ENCODE peak calls at places on chromosomes 5 and 9, in four cellular contexts. One of them, this sample, is unnamed.

GRCh38 chr5:56257010-56257409 is 23.9 kb upstream of the ANKRD55 start:
- DNase-seq in naive thymus-derived CD4-positive, alpha-beta T cell: no peak
- DNase-seq in ovary: no peak
- DNase-seq in SK-N-SH: no peak
- DNase-seq in this sample: no peak

GRCh38 chr5:159100928-159101646 is 1.4 kb upstream of the EBF1 start:
- DNase-seq in ovary: no peak
- DNase-seq in SK-N-SH: no peak
- DNase-seq in naive thymus-derived CD4-positive, alpha-beta T cell: no peak
- DNase-seq in this sample: no peak

GRCh38 chr5:139108056-139108811 is 89.9 kb downstream of the SIL1 start:
- DNase-seq in naive thymus-derived CD4-positive, alpha-beta T cell: no peak
- DNase-seq in SK-N-SH: no peak
- DNase-seq in ovary: no peak
- DNase-seq in this sample: no peak

GRCh38 chr9:36207546-36208012 is 16.9 kb downstream of the CLTA start:
- DNase-seq in naive thymus-derived CD4-positive, alpha-beta T cell: no peak
- DNase-seq in SK-N-SH: no peak
- DNase-seq in ovary: no peak
- DNase-seq in this sample: no peak

GRCh38 chr9:134624827-134625181 is 16.8 kb upstream of the COL5A1 start:
- DNase-seq in SK-N-SH: no peak
- DNase-seq in naive thymus-derived CD4-positive, alpha-beta T cell: no peak
- DNase-seq in ovary: no peak
- DNase-seq in this sample: no peak

GRCh38 chr5:95508550-95508949 is 46.2 kb downstream of the SKIC3 start:
- DNase-seq in naive thymus-derived CD4-positive, alpha-beta T cell: no peak
- DNase-seq in SK-N-SH: no peak
- DNase-seq in ovary: no peak
- DNase-seq in this sample: no peak

GRCh38 chr5:128271859-128272446 is 188.4 kb downstream of the SLC12A2 start:
- DNase-seq in naive thymus-derived CD4-positive, alpha-beta T cell: no peak
- DNase-seq in ovary: no peak
- DNase-seq in SK-N-SH: no peak
- DNase-seq in this sample: no peak

GRCh38 chr9:2780846-2781245 is 63.0 kb downstream of the PUM3 start:
- DNase-seq in SK-N-SH: no peak
- DNase-seq in ovary: no peak
- DNase-seq in naive thymus-derived CD4-positive, alpha-beta T cell: no peak
- DNase-seq in this sample: no peak

GRCh38 chr5:32692066-32692746 is 18.9 kb upstream of the NPR3 start:
- DNase-seq in SK-N-SH: no peak
- DNase-seq in ovary: no peak
- DNase-seq in naive thymus-derived CD4-positive, alpha-beta T cell: no peak
- DNase-seq in this sample: no peak

GRCh38 chr5:107486489-107486888 is 184.2 kb downstream of the EFNA5 start:
- DNase-seq in naive thymus-derived CD4-positive, alpha-beta T cell: peak; percentile 38
- DNase-seq in ovary: no peak
- DNase-seq in SK-N-SH: no peak
- DNase-seq in this sample: peak; percentile 22

GRCh38 chr9:134590240-134591081 is 51.1 kb upstream of the COL5A1 start:
- DNase-seq in SK-N-SH: no peak
- DNase-seq in naive thymus-derived CD4-positive, alpha-beta T cell: no peak
- DNase-seq in ovary: no peak
- DNase-seq in this sample: no peak

GRCh38 chr5:122228728-122229392 is 83.2 kb upstream of the SNCAIP start:
- DNase-seq in ovary: no peak
- DNase-seq in naive thymus-derived CD4-positive, alpha-beta T cell: no peak
- DNase-seq in SK-N-SH: no peak
- DNase-seq in this sample: no peak

GRCh38 chr5:112960316-112960715 is 16.3 kb upstream of the DCP2 start:
- DNase-seq in SK-N-SH: peak; percentile 19
- DNase-seq in naive thymus-derived CD4-positive, alpha-beta T cell: no peak
- DNase-seq in ovary: no peak
- DNase-seq in this sample: no peak

GRCh38 chr9:136016882-136017812 is 56.0 kb upstream of the UBAC1 start:
- DNase-seq in SK-N-SH: peak; percentile 27
- DNase-seq in naive thymus-derived CD4-positive, alpha-beta T cell: no peak
- DNase-seq in ovary: no peak
- DNase-seq in this sample: no peak

GRCh38 chr9:21770877-21771560 is 31.4 kb upstream of the MTAP start:
- DNase-seq in naive thymus-derived CD4-positive, alpha-beta T cell: no peak
- DNase-seq in ovary: no peak
- DNase-seq in SK-N-SH: no peak
- DNase-seq in this sample: no peak

DNA sequence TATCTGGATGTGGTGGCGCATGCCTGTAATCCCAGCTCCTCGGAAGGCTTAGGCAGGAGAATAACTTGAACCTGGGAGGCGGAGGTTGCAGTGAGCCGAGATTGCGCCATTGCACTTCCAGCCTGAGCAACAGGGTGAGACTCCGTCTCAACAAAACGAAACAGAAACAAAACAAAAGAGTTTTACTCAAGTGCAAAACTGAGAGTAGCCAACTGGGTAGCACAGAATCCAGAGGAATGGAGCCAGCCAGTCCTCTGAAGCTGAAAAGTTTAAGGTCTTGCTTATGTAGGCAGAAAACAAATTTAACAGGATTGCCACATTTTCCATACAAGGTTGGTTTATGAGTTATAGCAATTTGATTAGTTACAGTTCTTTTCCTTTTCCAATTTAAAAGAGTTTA is 32.0 kb downstream of the SPIN1 start:
- DNase-seq in SK-N-SH: no peak
- DNase-seq in naive thymus-derived CD4-positive, alpha-beta T cell: no peak
- DNase-seq in ovary: no peak
- DNase-seq in this sample: no peak
- H3K9me3 ChIP-seq in SK-N-SH: peaks cover 13% of the 10 kb centered on the region
- H3K9me3 ChIP-seq in naive thymus-derived CD4-positive, alpha-beta T cell: no peaks in the 10 kb centered on the region
- H3K9me3 ChIP-seq in ovary: peaks cover 4% of the 10 kb centered on the region
- H3K9me3 ChIP-seq in this sample: no peaks in the 10 kb centered on the region

DNA sequence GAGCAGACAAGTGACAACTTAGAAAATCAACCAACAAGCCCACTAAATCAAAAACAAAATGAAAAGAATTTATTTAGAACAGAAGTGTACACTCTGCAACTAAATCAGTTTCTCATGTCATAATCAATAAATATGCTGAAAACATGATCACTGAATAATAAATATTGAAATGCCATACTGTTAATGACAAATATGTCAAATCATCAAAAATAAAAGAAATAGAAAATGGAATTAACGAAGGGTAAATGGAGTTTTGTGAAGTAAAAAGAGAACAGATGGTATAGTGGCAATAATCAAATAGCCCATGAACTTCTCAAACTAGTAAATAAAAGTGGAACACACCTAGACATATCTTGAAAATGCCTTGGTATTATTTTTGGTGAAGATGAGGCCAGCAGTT is 744.9 kb downstream of the TAF11L14 start:
- DNase-seq in naive thymus-derived CD4-positive, alpha-beta T cell: no peak
- DNase-seq in SK-N-SH: no peak
- DNase-seq in ovary: no peak
- DNase-seq in this sample: no peak
- H3K27ac ChIP-seq in naive thymus-derived CD4-positive, alpha-beta T cell: no peak overlapping the region
- H3K27ac ChIP-seq in SK-N-SH: no peak overlapping the region
- H3K27ac ChIP-seq in ovary: no peak overlapping the region
- H3K27ac ChIP-seq in this sample: no peak overlapping the region

DNA sequence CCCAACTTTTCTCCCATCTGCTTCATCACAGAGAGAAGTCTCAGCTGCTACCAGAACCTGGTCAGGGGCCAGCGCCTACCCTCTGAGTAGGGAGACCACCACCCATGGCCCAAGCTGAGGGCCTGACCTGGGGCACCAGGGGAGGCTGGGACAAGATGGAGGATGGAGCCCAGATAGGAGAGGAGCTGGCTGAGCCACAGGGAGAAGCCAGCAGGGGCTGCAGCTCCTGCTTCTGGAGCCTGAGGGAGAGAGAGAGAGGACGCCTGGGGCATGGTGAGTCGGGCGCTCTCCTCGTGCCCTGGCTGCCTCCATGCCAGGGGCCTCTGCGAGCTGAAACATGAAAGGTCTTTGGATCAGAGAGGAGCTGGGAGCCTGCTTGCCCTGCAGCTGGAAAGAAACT is 1.4 kb upstream of the FOXI1 start:
- DNase-seq in ovary: no peak
- DNase-seq in naive thymus-derived CD4-positive, alpha-beta T cell: no peak
- DNase-seq in SK-N-SH: no peak
- DNase-seq in this sample: no peak
- H3K9me3 ChIP-seq in ovary: no peaks in the 10 kb centered on the region
- H3K9me3 ChIP-seq in naive thymus-derived CD4-positive, alpha-beta T cell: no peaks in the 10 kb centered on the region
- H3K9me3 ChIP-seq in SK-N-SH: no peaks in the 10 kb centered on the region
- H3K9me3 ChIP-seq in this sample: no peaks in the 10 kb centered on the region

GRCh38 chr9:95565982-95566381 is 49.2 kb upstream of the PTCH1 start:
- DNase-seq in naive thymus-derived CD4-positive, alpha-beta T cell: no peak
- DNase-seq in ovary: no peak
- DNase-seq in SK-N-SH: no peak
- DNase-seq in this sample: no peak
- H3K27ac ChIP-seq in naive thymus-derived CD4-positive, alpha-beta T cell: no peak overlapping the region
- H3K27ac ChIP-seq in ovary: no peak overlapping the region
- H3K27ac ChIP-seq in SK-N-SH: no peak overlapping the region
- H3K27ac ChIP-seq in this sample: no peak overlapping the region

GRCh38 chr5:178899289-178899688 is 3.6 kb downstream of the ZFP2 start:
- DNase-seq in ovary: no peak
- DNase-seq in SK-N-SH: no peak
- DNase-seq in naive thymus-derived CD4-positive, alpha-beta T cell: no peak
- DNase-seq in this sample: no peak

GRCh38 chr5:178902849-178903248 is 7.1 kb downstream of the ZFP2 start:
- DNase-seq in SK-N-SH: no peak
- DNase-seq in naive thymus-derived CD4-positive, alpha-beta T cell: no peak
- DNase-seq in ovary: no peak
- DNase-seq in this sample: no peak
- H3K9me3 ChIP-seq in SK-N-SH: peaks cover 15% of the 10 kb centered on the region
- H3K9me3 ChIP-seq in naive thymus-derived CD4-positive, alpha-beta T cell: no peaks in the 10 kb centered on the region
- H3K9me3 ChIP-seq in ovary: peaks cover 6% of the 10 kb centered on the region
- H3K9me3 ChIP-seq in this sample: no peaks in the 10 kb centered on the region

This sample was measured in CD4-positive, alpha-beta memory T cell.